ENCODE peak calls at places on chromosomes 3 and 15, in ten cellular contexts. Q is GM20000; Z is sigmoid colon; T is lung microvascular endothelial cell; X is stimulated activated CD8-positive, alpha-beta memory T cell treated with anti-CD3 and anti-CD28 coated beads, Interleukin-4, amount 100 ng/mL, for 4 hours; L is small intestine; W is endothelial cell; N is iPS DF 6.9; K is Karpas-422; E is PC-3. G is an unnamed sample.

GRCh38 chr15:100337422-100338044 is 4.2 kb downstream of the ADAMTS17 start:
- DNase-seq in Q (no peak), Z (no peak), T (no peak), X (no peak), L (no peak), W (no peak), N (no peak), K (no peak), E (no peak), G (no peak)

GRCh38 chr3:37668431-37668830 is 193.2 kb upstream of the CTDSPL start:
- DNase-seq in Q (no peak), Z (peak), T (no peak), X (no peak), L (no peak), W (no peak), N (no peak), K (peak), E (no peak), G (no peak)

GRCh38 chr3:72453686-72454085 is 394.6 kb downstream of the SHQ1 start:
- DNase-seq in Q (no peak), Z (no peak), T (no peak), X (no peak), L (no peak), W (no peak), N (no peak), K (no peak), E (no peak), G (no peak)

GRCh38 chr3:129416408-129416807 is 12.0 kb downstream of the EFCAB12 start:
- DNase-seq in Q (no peak), Z (no peak), T (no peak), X (no peak), L (no peak), W (no peak), N (no peak), K (no peak), E (no peak), G (no peak)

GRCh38 chr3:126028096-126028495 is 55.8 kb downstream of the SLC41A3 start:
- DNase-seq in Q (no peak), Z (peak), T (no peak), X (no peak), L (no peak), W (no peak), N (no peak), K (no peak), E (no peak), G (no peak)

GRCh38 chr3:45486926-45487325 is 98.5 kb downstream of the LARS2 start:
- DNase-seq in Q (no peak), Z (no peak), T (no peak), X (no peak), L (no peak), W (no peak), N (no peak), K (no peak), E (peak), G (no peak)

GRCh38 chr3:40396406-40396805 is 9.4 kb downstream of the ENTPD3 start:
- DNase-seq in Q (no peak), Z (no peak), T (no peak), X (no peak), L (no peak), W (no peak), N (no peak), K (no peak), E (peak), G (no peak)

GRCh38 chr3:156964562-156964961 is 138.4 kb downstream of the LEKR1 start:
- DNase-seq in Q (no peak), Z (no peak), T (no peak), X (no peak), L (no peak), W (no peak), N (no peak), K (no peak), E (no peak), G (no peak)

GRCh38 chr15:96977886-96978285 is 647.4 kb downstream of the NR2F2 start:
- DNase-seq in Q (no peak), Z (no peak), T (no peak), X (no peak), L (no peak), W (no peak), N (no peak), K (no peak), E (no peak), G (no peak)

GRCh38 chr15:67917037-67917436 is 77.2 kb upstream of the RNU6-1 start:
- DNase-seq in Q (no peak), Z (peak), T (no peak), X (no peak), L (no peak), W (no peak), N (no peak), K (no peak), E (peak), G (peak)

GRCh38 chr15:40325188-40325587 is 1.7 kb downstream of the INAFM2 start:
- DNase-seq in Q (no peak), Z (no peak), T (peak), X (no peak), L (no peak), W (no peak), N (no peak), K (no peak), E (no peak), G (no peak)

GRCh38 chr15:42130246-42130986 is 26.0 kb downstream of the PLA2G4F start:
- DNase-seq in Q (no peak), Z (no peak), T (no peak), X (no peak), L (no peak), W (no peak), N (no peak), K (no peak), E (no peak), G (no peak)

GRCh38 chr3:174685796-174686195 is 173.3 kb upstream of the NAALADL2 start:
- DNase-seq in Q (no peak), Z (no peak), T (no peak), X (no peak), L (no peak), W (no peak), N (no peak), K (no peak), E (no peak), G (no peak)

GRCh38 chr15:43299411-43299810 is 31.0 kb downstream of the LCMT2 start:
- DNase-seq in Q (no peak), Z (no peak), T (no peak), X (no peak), L (peak), W (no peak), N (no peak), K (no peak), E (no peak), G (no peak)

GRCh38 chr15:89812847-89813320 is 1.8 kb downstream of the ANPEP start:
- DNase-seq in Q (no peak), Z (no peak), T (no peak), X (no peak), L (no peak), W (no peak), N (no peak), K (no peak), E (no peak), G (no peak)

GRCh38 chr3:107328074-107328473 is 49.2 kb upstream of the CCDC54 start:
- DNase-seq in Q (no peak), Z (no peak), T (no peak), X (no peak), L (no peak), W (no peak), N (no peak), K (no peak), E (no peak), G (no peak)